ENCODE peak calls at places on chromosome 12, in four cellular contexts. D, G, M and C are unnamed samples.

GRCh38 chr12:50398931-50399330 is 1.8 kb upstream of the LARP4 start:
- DNase-seq in M (no peak), G (no peak), D (no peak), C (no peak)

GRCh38 chr12:57244306-57244696 is 6.7 kb downstream of the STAC3 start:
- DNase-seq in M (no peak), D (no peak), G (no peak), C (no peak)

GRCh38 chr12:712172-712863 is 40.1 kb upstream of the WNK1 start:
- DNase-seq in M (no peak), D (no peak), G (no peak), C (peak)

GRCh38 chr12:13982010-13982409 is 608 bp upstream of the GRIN2B start:
- DNase-seq in M (peak), G (peak), D (no peak), C (no peak)

GRCh38 chr12:32183646-32184045 is 77.0 kb downstream of the BICD1 start:
- DNase-seq in M (peak), D (no peak), G (no peak), C (no peak)

GRCh38 chr12:4392223-4392742 is 12.8 kb upstream of the FGF23 start:
- DNase-seq in G (no peak), D (no peak), M (no peak), C (no peak)

GRCh38 chr12:89448526-89448925 is 76.1 kb downstream of the GALNT4 start:
- DNase-seq in M (no peak), D (no peak), G (no peak), C (peak)

GRCh38 chr12:79452906-79453305 is 237.9 kb downstream of the PAWR start:
- DNase-seq in M (no peak), D (no peak), G (no peak), C (no peak)

GRCh38 chr12:45343269-45344051 is 127.6 kb downstream of the ANO6 start:
- DNase-seq in G (peak), M (no peak), D (no peak), C (peak)

GRCh38 chr12:109946505-109946904 is 46.4 kb downstream of the TCHP start:
- DNase-seq in G (no peak), M (peak), D (no peak), C (peak)

GRCh38 chr12:11321980-11322379 is 11.7 kb upstream of the PRB4 start:
- DNase-seq in D (no peak), G (no peak), M (no peak), C (no peak)

GRCh38 chr12:124639407-124639806 is 72.0 kb upstream of the NCOR2 start:
- DNase-seq in M (no peak), D (no peak), G (no peak), C (no peak)

GRCh38 chr12:58148405-58148804 is 207.0 kb downstream of the ATP23 start:
- DNase-seq in G (peak), M (no peak), D (no peak), C (peak)

GRCh38 chr12:79681008-79681590 is 9.7 kb downstream of the PAWR start:
- DNase-seq in D (no peak), G (no peak), M (no peak), C (peak)

GRCh38 chr12:3202734-3203446 is 125.7 kb downstream of the TSPAN9 start:
- DNase-seq in M (peak), D (no peak), G (peak), C (peak)

GRCh38 chr12:64385468-64385867 is 5.1 kb downstream of the C12orf56 start:
- DNase-seq in M (no peak), D (no peak), G (no peak), C (peak)

GRCh38 chr12:74509886-74510285 is 27.7 kb upstream of the ATXN7L3B start:
- DNase-seq in M (no peak), D (no peak), G (no peak), C (no peak)

GRCh38 chr12:128662106-128662505 is 161.7 kb downstream of the SLC15A4 start:
- DNase-seq in D (no peak), M (no peak), G (no peak), C (no peak)

GRCh38 chr12:86264451-86265328 is 8.5 kb upstream of the MGAT4C start:
- DNase-seq in D (no peak), G (no peak), M (peak), C (peak)

GRCh38 chr12:42173961-42174521 is 29.4 kb upstream of the GXYLT1 start:
- DNase-seq in G (no peak), D (no peak), M (no peak), C (no peak)

GRCh38 chr12:3540387-3541320 is 49.7 kb downstream of the PRMT8 start:
- DNase-seq in M (no peak), G (no peak), D (no peak), C (no peak)

GRCh38 chr12:26614217-26614616 is 218.8 kb downstream of the ITPR2 start:
- DNase-seq in M (peak), D (no peak), G (peak), C (peak)

GRCh38 chr12:128771681-128772080 is 52.1 kb downstream of the SLC15A4 start:
- DNase-seq in M (no peak), G (no peak), D (no peak), C (peak)

GRCh38 chr12:32870716-32871115 is 25.9 kb downstream of the PKP2 start:
- DNase-seq in M (no peak), D (no peak), G (no peak), C (peak)

GRCh38 chr12:129258781-129259318 is 405.6 kb downstream of the GLT1D1 start:
- DNase-seq in M (no peak), D (no peak), G (no peak), C (no peak)

GRCh38 chr12:93626160-93626559 is 51.0 kb upstream of the CRADD start:
- DNase-seq in M (no peak), D (no peak), G (no peak), C (peak)

GRCh38 chr12:132397152-132397933 is 68.0 kb upstream of the GALNT9 start:
- DNase-seq in M (no peak), D (no peak), G (no peak), C (no peak)

DNA sequence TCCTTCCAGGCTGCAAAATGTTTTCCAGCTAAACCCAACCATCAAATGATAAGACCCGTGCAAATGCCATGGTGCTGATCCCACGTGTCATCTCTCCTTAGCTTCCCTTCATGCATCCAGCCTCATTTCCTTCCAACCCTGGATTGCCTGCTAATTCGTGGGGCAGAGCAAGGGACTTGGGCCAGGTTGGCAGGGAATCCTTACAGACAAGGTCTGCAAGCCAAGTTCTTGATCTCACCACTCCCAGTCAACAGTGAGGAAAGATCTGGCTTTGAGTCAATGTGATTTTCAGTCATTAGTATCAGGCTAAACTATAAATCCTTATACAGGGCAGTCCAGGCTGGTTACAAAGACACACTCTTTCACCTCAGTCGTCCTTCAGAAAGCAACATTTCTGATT is 150.9 kb downstream of the ANO2 start:
- DNase-seq in M (no peak), D (no peak), G (no peak), C (no peak)
- TF ChIP-seq CTCF in M (no peak), D (no peak), G (no peak), C (no peak)

GRCh38 chr12:53048780-53049401 is 974 bp upstream of the TNS2 start:
- DNase-seq in D (no peak), M (peak), G (no peak), C (no peak)
- H3K4me3 ChIP-seq in D (peak), M (no peak), G (no peak), C (no peak)

DNA sequence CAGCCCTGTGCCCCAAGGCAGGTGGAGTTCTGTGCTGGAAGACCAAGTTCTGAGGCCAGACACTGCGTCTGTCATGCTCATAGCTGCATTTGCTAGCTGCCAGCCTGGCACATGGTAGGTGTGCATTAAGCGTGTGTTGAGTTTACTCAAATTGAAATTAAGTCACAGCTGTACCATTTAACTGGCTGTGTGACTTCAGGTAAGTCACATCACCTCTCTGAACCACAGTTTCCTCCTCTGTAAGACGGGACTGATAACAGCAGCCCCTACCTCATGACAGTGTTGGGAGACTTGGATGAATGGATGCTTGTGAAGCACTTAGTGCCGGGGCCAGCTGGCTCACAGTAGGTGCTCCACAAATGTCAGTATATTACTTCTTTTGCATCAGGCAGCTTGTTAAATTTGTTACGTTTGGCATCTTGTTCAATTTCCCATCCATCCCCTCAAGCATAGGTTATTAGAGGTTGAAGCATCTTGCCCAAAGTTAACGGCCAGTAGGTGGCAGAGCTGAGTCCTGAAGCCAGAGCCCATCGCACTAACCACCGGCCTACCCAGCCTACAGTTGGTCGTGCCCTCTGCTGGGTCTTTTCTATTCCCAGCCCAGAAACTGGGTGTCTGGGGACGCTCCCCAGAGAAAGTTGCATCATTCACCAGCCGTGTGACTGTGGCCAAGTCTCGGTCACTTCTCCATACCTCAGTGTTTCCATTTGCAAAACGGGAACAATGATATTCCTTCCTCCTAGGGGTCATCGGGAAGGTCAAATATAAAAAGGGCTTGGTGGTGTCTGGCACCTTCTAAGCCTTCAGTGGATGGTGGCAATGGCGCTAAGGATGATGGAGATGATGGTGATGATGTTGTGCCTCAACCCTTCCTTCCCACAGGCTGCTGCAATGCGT is 4.5 kb downstream of the DAO start:
- DNase-seq in D (no peak), M (peak), G (peak), C (peak)
- TF ChIP-seq CTCF in D (peak), M (peak), G (peak), C (peak)

GRCh38 chr12:94690199-94690695 is 39.9 kb upstream of the TMCC3 start:
- DNase-seq in M (no peak), G (no peak), D (no peak), C (no peak)
- H3K4me3 ChIP-seq in M (no peak), G (no peak), D (peak), C (no peak)

DNA sequence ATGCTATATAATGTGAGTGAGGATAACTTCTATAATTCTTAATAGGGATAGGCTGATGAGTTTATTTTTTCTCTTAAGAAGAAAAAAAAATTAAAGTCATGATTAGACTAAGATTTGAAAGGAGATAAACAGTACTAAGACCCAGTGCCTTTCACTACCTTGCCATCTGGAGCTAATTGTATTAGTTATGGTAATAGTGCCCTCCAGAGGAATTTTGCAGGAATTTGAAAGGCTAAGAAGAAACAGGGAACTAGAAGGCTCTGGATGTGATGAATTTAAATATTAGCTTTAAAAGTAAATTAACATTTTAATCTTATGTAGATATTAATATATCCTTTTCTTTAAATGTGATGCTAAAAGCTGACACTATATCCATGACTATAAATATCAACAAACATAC is 36.6 kb upstream of the PIK3C2G start:
- DNase-seq in M (peak), D (no peak), G (no peak), C (peak)
- TF ChIP-seq CTCF in M (peak), D (no peak), G (peak), C (peak)

DNA sequence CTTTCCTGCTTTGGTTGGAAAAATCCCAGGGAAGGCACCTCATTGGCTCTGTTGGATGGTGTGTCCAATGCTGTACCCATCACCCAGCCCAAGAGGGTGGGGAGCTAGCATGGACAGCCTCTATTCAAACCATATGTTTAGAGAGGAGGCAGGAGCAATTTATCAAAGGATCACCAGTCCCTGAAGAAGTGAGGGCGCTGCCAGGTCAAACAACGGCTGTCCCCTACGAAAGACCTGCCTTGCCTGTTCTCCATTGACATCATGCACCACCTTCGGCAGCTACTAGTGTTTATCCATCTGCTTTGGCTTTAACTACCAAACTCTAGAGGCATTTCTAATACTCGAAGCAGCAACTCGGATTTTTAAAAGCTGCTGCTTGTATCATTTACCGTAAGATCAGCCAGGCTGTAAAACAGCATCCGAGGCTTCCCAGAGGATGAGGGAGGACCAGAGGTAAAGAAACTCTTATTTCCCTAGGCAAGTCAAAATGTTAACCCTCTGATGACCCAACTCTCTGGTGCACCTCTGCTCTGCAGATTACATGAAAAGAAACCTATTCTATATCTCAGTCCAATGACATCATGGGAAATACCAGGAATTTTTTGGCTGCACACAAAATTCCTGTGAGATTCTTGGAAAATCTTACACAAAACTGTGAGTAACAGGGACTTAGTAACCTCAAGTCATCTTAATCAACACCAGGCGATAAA is 720.9 kb upstream of the TBX3 start:
- DNase-seq in G (no peak), D (no peak), M (no peak), C (peak)
- H3K4me3 ChIP-seq in G (no peak), D (no peak), M (no peak), C (no peak)

GRCh38 chr12:102234599-102234998 is 37.0 kb upstream of the PMCH start:
- DNase-seq in G (no peak), D (no peak), M (no peak), C (no peak)
- TF ChIP-seq CTCF in G (no peak), D (no peak), M (no peak), C (no peak)

GRCh38 chr12:81080431-81080983 is 2.6 kb downstream of the ACSS3 start:
- DNase-seq in G (no peak), M (no peak), D (no peak), C (no peak)
- H3K4me3 ChIP-seq in G (no peak), M (no peak), D (peak), C (no peak)